ENCODE peak calls at places on chromosomes 11 and 22, in four cellular contexts. V, D, G and H are unnamed samples.

GRCh38 chr22:43473441-43473840 is 61.6 kb downstream of the MPPED1 start:
- DNase-seq in G (no peak), D (no peak), V (no peak), H (no peak)

GRCh38 chr11:7046474-7046873 is 26.2 kb downstream of the NLRP14 start:
- DNase-seq in G (peak), V (peak), D (no peak), H (no peak)

GRCh38 chr11:116701876-116702275 is 70.9 kb downstream of the BUD13 start:
- DNase-seq in V (no peak), D (no peak), G (no peak), H (peak)

GRCh38 chr22:36258750-36259619 is 6.1 kb downstream of the APOL1 start:
- DNase-seq in G (peak), D (no peak), V (peak), H (no peak)

GRCh38 chr22:22666307-22667091 is 22.1 kb downstream of the GGTLC2 start:
- DNase-seq in G (peak), D (no peak), V (peak), H (no peak)

GRCh38 chr11:45178890-45179663 is 32.6 kb downstream of the PRDM11 start:
- DNase-seq in G (no peak), V (peak), D (no peak), H (peak)

GRCh38 chr11:16891964-16892363 is 122.2 kb downstream of the PLEKHA7 start:
- DNase-seq in V (peak), D (no peak), G (peak), H (peak)

GRCh38 chr22:20811971-20812660 is 38.2 kb downstream of the SERPIND1 start:
- DNase-seq in D (no peak), V (no peak), G (no peak), H (no peak)

GRCh38 chr11:73404048-73404447 is 27.8 kb downstream of the RELT start:
- DNase-seq in G (peak), V (peak), D (peak), H (peak)

GRCh38 chr22:22185217-22185616 is 59.4 kb upstream of the VPREB1 start:
- DNase-seq in G (no peak), D (no peak), V (no peak), H (no peak)

GRCh38 chr11:8267831-8268529 is 4.3 kb upstream of the LMO1 start:
- DNase-seq in V (no peak), D (peak), G (no peak), H (peak)

GRCh38 chr22:45210577-45211431 is 29.9 kb downstream of the KIAA0930 start:
- DNase-seq in V (no peak), D (peak), G (peak), H (no peak)

GRCh38 chr22:50562523-50563409 is at the start of gene SYCE3:
- DNase-seq in G (peak), D (peak), V (peak), H (peak)

GRCh38 chr11:65316979-65317786 is 2.5 kb downstream of the CDC42EP2 start:
- DNase-seq in D (peak), G (peak), V (peak), H (peak)

GRCh38 chr11:57476223-57476882 is 16.0 kb downstream of the RTN4RL2 start:
- DNase-seq in D (peak), V (no peak), G (no peak), H (no peak)

GRCh38 chr11:57476883-57477506 is 16.7 kb downstream of the RTN4RL2 start:
- DNase-seq in V (no peak), G (peak), D (peak), H (peak)

DNA sequence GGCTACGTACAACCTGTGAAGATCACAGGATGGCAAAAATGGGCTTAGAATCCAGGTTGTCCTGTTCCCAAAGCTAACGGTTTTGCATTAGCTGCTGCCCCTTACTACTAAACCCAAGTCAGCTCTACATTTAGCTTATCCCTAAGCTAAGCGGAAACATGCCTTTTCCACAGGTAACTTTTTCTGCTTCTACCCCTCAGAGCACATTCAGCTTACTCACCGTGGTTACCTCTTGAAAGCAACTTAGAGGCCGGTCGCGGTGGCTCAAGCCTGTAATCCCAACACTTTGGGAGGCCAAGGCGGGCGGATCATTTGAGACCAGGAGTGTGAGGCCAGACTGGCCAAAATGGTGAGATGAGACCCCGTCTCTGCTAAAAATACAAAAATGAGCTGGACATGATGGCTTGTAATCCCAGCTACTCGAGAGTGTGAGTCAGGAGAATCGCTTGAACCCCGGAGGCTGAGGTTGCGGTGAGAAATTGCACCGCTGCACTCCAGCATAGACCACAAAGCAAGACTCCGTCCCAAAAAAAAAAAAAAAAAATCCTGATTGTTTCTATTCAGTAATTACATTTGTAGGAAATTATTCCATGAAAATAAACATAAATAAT is 790 bp upstream of the TMEM41B start:
- DNase-seq in G (peak), D (no peak), V (no peak), H (peak)
- H3K4me3 ChIP-seq in G (peak), D (peak), V (peak), H (peak)

DNA sequence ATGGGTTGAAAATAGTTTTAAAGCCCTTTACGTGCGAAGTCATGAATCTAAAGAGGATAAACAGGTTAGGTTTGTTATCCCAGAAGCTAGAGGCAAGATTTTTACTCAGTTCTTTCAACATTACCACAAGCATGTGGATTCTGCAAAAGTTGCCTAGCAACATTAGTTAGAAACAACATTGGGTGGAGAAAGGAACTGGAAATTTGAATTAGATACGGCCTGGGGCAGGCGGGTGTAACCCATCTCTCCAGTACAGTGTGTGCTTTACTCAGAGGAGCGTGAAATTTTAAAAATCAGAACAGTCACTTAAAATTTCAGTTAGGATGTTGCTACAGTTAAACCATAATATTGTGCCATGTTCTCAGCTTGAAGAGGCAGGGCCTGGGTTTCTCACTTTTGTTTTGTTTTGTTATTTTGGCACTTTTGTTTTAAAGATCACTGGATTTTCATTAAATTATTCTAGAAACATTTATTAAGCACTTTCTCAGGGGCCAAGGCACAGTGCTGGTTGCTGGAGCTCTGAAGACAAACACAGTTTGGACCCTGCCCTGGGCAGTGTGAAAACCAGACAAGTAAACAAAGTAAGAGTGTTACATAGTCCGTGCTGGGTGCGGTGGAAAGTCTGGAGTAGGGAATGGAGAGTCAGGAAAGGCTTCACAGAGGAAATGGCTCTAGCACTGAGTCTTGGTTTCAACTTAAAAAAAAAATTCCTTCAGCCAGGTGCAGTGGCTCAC is 4.4 kb upstream of the WEE1 start:
- DNase-seq in V (peak), D (no peak), G (peak), H (peak)
- H3K4me3 ChIP-seq in V (peak), D (no peak), G (no peak), H (peak)

GRCh38 chr11:126060651-126061220 is 1.9 kb downstream of the CDON start:
- DNase-seq in V (no peak), D (no peak), G (no peak), H (no peak)
- H3K4me3 ChIP-seq in V (no peak), D (no peak), G (no peak), H (no peak)

GRCh38 chr11:34619062-34619516 is 1.8 kb upstream of the EHF start:
- DNase-seq in D (no peak), G (no peak), V (no peak), H (no peak)

GRCh38 chr11:34620202-34620601 is 691 bp upstream of the EHF start:
- DNase-seq in V (no peak), G (no peak), D (no peak), H (no peak)

GRCh38 chr11:34623463-34623862 is 2.6 kb downstream of the EHF start:
- DNase-seq in D (no peak), G (no peak), V (no peak), H (no peak)

GRCh38 chr11:34621876-34622275 is 983 bp downstream of the EHF start:
- DNase-seq in D (no peak), V (no peak), G (peak), H (peak)

GRCh38 chr11:34620820-34621792 is at the start of gene EHF:
- DNase-seq in D (no peak), G (no peak), V (no peak), H (peak)
- H3K4me3 ChIP-seq in D (peak), G (no peak), V (no peak), H (peak)